ENCODE peak calls at places on chromosome 13, in five cellular contexts. One of them, this sample, is unnamed.

GRCh38 chr13:99013951-99014350 is 36.1 kb upstream of the DOCK9 start:
- DNase-seq in left cardiac atrium: no peak
- DNase-seq in small intestine: no peak
- DNase-seq in psoas muscle: no peak
- DNase-seq in thoracic aorta: no peak
- DNase-seq in this sample: no peak

GRCh38 chr13:26017196-26017921 is 34.5 kb downstream of the SHISA2 start:
- DNase-seq in left cardiac atrium: no peak
- DNase-seq in small intestine: no peak
- DNase-seq in psoas muscle: no peak
- DNase-seq in thoracic aorta: no peak
- DNase-seq in this sample: peak

GRCh38 chr13:109479991-109480696 is 306.2 kb downstream of the IRS2 start:
- DNase-seq in left cardiac atrium: peak
- DNase-seq in small intestine: peak
- DNase-seq in psoas muscle: no peak
- DNase-seq in thoracic aorta: peak
- DNase-seq in this sample: no peak

GRCh38 chr13:72132065-72132464 is 265.1 kb upstream of the DACH1 start:
- DNase-seq in left cardiac atrium: no peak
- DNase-seq in small intestine: no peak
- DNase-seq in psoas muscle: no peak
- DNase-seq in thoracic aorta: no peak
- DNase-seq in this sample: no peak

GRCh38 chr13:28043224-28043623 is 54.7 kb upstream of the URAD start:
- DNase-seq in left cardiac atrium: no peak
- DNase-seq in small intestine: no peak
- DNase-seq in psoas muscle: no peak
- DNase-seq in thoracic aorta: no peak
- DNase-seq in this sample: no peak

GRCh38 chr13:103799028-103799427 is 732.8 kb upstream of the SLC10A2 start:
- DNase-seq in left cardiac atrium: no peak
- DNase-seq in small intestine: no peak
- DNase-seq in psoas muscle: no peak
- DNase-seq in thoracic aorta: no peak
- DNase-seq in this sample: no peak

GRCh38 chr13:46749951-46750350 is 47.0 kb downstream of the ESD start:
- DNase-seq in left cardiac atrium: no peak
- DNase-seq in small intestine: no peak
- DNase-seq in psoas muscle: no peak
- DNase-seq in thoracic aorta: no peak
- DNase-seq in this sample: no peak

GRCh38 chr13:50208826-50209335 is 193.6 kb downstream of the KCNRG start:
- DNase-seq in left cardiac atrium: peak
- DNase-seq in small intestine: no peak
- DNase-seq in psoas muscle: peak
- DNase-seq in thoracic aorta: no peak
- DNase-seq in this sample: no peak

GRCh38 chr13:23288564-23288963 is 107.8 kb downstream of the SGCG start:
- DNase-seq in left cardiac atrium: no peak
- DNase-seq in small intestine: no peak
- DNase-seq in psoas muscle: no peak
- DNase-seq in thoracic aorta: no peak
- DNase-seq in this sample: no peak

GRCh38 chr13:114149774-114150740 is 17.6 kb upstream of the RASA3 start:
- DNase-seq in left cardiac atrium: no peak
- DNase-seq in small intestine: no peak
- DNase-seq in psoas muscle: no peak
- DNase-seq in thoracic aorta: no peak
- DNase-seq in this sample: no peak

GRCh38 chr13:99979453-99980200 is 2.0 kb upstream of the ZIC2 start:
- DNase-seq in left cardiac atrium: no peak
- DNase-seq in small intestine: no peak
- DNase-seq in psoas muscle: peak
- DNase-seq in thoracic aorta: no peak
- DNase-seq in this sample: no peak

GRCh38 chr13:23811366-23812027 is 77.7 kb downstream of the MIPEP start:
- DNase-seq in left cardiac atrium: no peak
- DNase-seq in small intestine: no peak
- DNase-seq in psoas muscle: no peak
- DNase-seq in thoracic aorta: no peak
- DNase-seq in this sample: no peak

GRCh38 chr13:51804295-51805172 is 571 bp upstream of the DHRS12 start:
- DNase-seq in left cardiac atrium: peak
- DNase-seq in small intestine: no peak
- DNase-seq in psoas muscle: peak
- DNase-seq in thoracic aorta: no peak
- DNase-seq in this sample: peak

GRCh38 chr13:49858183-49858856 is 65.8 kb upstream of the KPNA3 start:
- DNase-seq in left cardiac atrium: no peak
- DNase-seq in small intestine: no peak
- DNase-seq in psoas muscle: no peak
- DNase-seq in thoracic aorta: no peak
- DNase-seq in this sample: no peak

GRCh38 chr13:31096624-31097302 is 64.9 kb downstream of the HSPH1 start:
- DNase-seq in left cardiac atrium: no peak
- DNase-seq in small intestine: no peak
- DNase-seq in psoas muscle: no peak
- DNase-seq in thoracic aorta: no peak
- DNase-seq in this sample: no peak

GRCh38 chr13:51689597-51689996 is 105.3 kb downstream of the WDFY2 start:
- DNase-seq in left cardiac atrium: no peak
- DNase-seq in small intestine: no peak
- DNase-seq in psoas muscle: no peak
- DNase-seq in thoracic aorta: no peak
- DNase-seq in this sample: peak

GRCh38 chr13:76523740-76524382 is 362.3 kb downstream of the KCTD12 start:
- DNase-seq in left cardiac atrium: no peak
- DNase-seq in small intestine: no peak
- DNase-seq in psoas muscle: no peak
- DNase-seq in thoracic aorta: no peak
- DNase-seq in this sample: no peak

GRCh38 chr13:32938907-32939306 is 77.3 kb upstream of the KL start:
- DNase-seq in left cardiac atrium: no peak
- DNase-seq in small intestine: no peak
- DNase-seq in psoas muscle: no peak
- DNase-seq in thoracic aorta: no peak
- DNase-seq in this sample: no peak

GRCh38 chr13:77492982-77493381 is 42.5 kb upstream of the SCEL start:
- DNase-seq in left cardiac atrium: no peak
- DNase-seq in small intestine: peak
- DNase-seq in psoas muscle: no peak
- DNase-seq in thoracic aorta: no peak
- DNase-seq in this sample: peak

GRCh38 chr13:46751811-46752635 is 44.9 kb downstream of the ESD start:
- DNase-seq in left cardiac atrium: no peak
- DNase-seq in small intestine: peak
- DNase-seq in psoas muscle: no peak
- DNase-seq in thoracic aorta: no peak
- DNase-seq in this sample: peak

GRCh38 chr13:36612242-36612641 is 61.6 kb upstream of the SERTM1 start:
- DNase-seq in left cardiac atrium: no peak
- DNase-seq in small intestine: no peak
- DNase-seq in psoas muscle: no peak
- DNase-seq in thoracic aorta: no peak
- DNase-seq in this sample: no peak